ENCODE peak calls at places on chromosomes 2 and 18, in six cellular contexts. J is hepatocyte; V is CD4-positive, alpha-beta T cell; S is tibial nerve; Z is H9; D is aorta. B is an unnamed sample.

GRCh38 chr2:25276569-25277465 is 64.9 kb downstream of the DNMT3A start:
- DNase-seq in V (peak), S (peak), Z (peak), D (peak), J (peak), B (no peak)

GRCh38 chr2:204030337-204030736 is 93.8 kb downstream of the ICOS start:
- DNase-seq in S (no peak), D (no peak), V (no peak), Z (no peak), J (no peak), B (no peak)

GRCh38 chr2:69012310-69013122 is 463 bp upstream of the ANTXR1 start:
- DNase-seq in V (peak), D (peak), Z (no peak), J (peak), S (peak), B (no peak)

GRCh38 chr18:79755496-79756142 is 42.1 kb upstream of the KCNG2 start:
- DNase-seq in S (no peak), V (no peak), Z (no peak), D (peak), J (no peak), B (no peak)

GRCh38 chr2:181123798-181124217 is 143.4 kb downstream of the UBE2E3 start:
- DNase-seq in Z (no peak), V (peak), S (no peak), J (no peak), D (no peak), B (no peak)

GRCh38 chr18:36321636-36322407 is 24.3 kb downstream of the FHOD3 start:
- DNase-seq in D (no peak), J (no peak), S (no peak), Z (peak), V (no peak), B (no peak)

GRCh38 chr2:167127135-167127534 is 238.9 kb downstream of the XIRP2 start:
- DNase-seq in D (no peak), J (peak), Z (no peak), S (no peak), V (no peak), B (no peak)

GRCh38 chr2:157725856-157726255 is 97.2 kb upstream of the ACVR1C start:
- DNase-seq in V (no peak), J (no peak), S (no peak), Z (no peak), D (no peak), B (no peak)

GRCh38 chr2:160913323-160913722 is 246.9 kb upstream of the TANK start:
- DNase-seq in Z (no peak), S (no peak), V (no peak), J (no peak), D (no peak), B (no peak)

GRCh38 chr2:160910681-160911080 is 249.5 kb upstream of the TANK start:
- DNase-seq in J (peak), Z (no peak), V (no peak), D (no peak), S (no peak), B (no peak)

GRCh38 chr2:160909781-160910242 is 250.4 kb upstream of the TANK start:
- DNase-seq in D (no peak), V (no peak), S (no peak), J (no peak), Z (no peak), B (no peak)

GRCh38 chr2:160912276-160912675 is 248.0 kb upstream of the TANK start:
- DNase-seq in S (no peak), V (no peak), D (no peak), Z (no peak), J (no peak), B (no peak)

GRCh38 chr2:160911258-160911657 is 249.0 kb upstream of the TANK start:
- DNase-seq in J (no peak), D (no peak), V (no peak), Z (no peak), S (no peak), B (no peak)
- H3K27ac ChIP-seq in J (peak), D (no peak), V (no peak), Z (no peak), S (no peak), B (no peak)

GRCh38 chr2:127631184-127631996 is 14.6 kb upstream of the GPR17 start:
- DNase-seq in V (no peak), S (no peak), J (no peak), D (no peak), Z (no peak), B (no peak)

GRCh38 chr2:127629637-127630036 is 16.3 kb upstream of the GPR17 start:
- DNase-seq in Z (no peak), J (no peak), V (no peak), S (no peak), D (no peak), B (no peak)

GRCh38 chr2:127631997-127632581 is 13.9 kb upstream of the GPR17 start:
- DNase-seq in S (no peak), J (no peak), Z (no peak), V (no peak), D (no peak), B (no peak)

GRCh38 chr2:127628767-127629614 is 17.0 kb upstream of the GPR17 start:
- DNase-seq in D (no peak), V (no peak), J (no peak), S (no peak), Z (no peak), B (no peak)

GRCh38 chr2:127630409-127631183 is 15.4 kb upstream of the GPR17 start:
- DNase-seq in Z (no peak), S (no peak), D (no peak), J (no peak), V (no peak), B (no peak)
- H3K27ac ChIP-seq in Z (no peak), S (no peak), D (no peak), J (no peak), V (no peak), B (no peak)

GRCh38 chr2:135898234-135898786 is 22.1 kb upstream of the MCM6 start:
- DNase-seq in D (no peak), S (no peak), Z (no peak), V (no peak), J (no peak), B (no peak)
- H3K27ac ChIP-seq in D (no peak), S (no peak), Z (no peak), V (no peak), J (no peak), B (no peak)

GRCh38 chr2:10635430-10635829 is 54.3 kb downstream of the NOL10 start:
- DNase-seq in D (no peak), S (no peak), Z (no peak), V (no peak), J (peak), B (no peak)
- H3K27ac ChIP-seq in D (no peak), S (no peak), Z (no peak), V (no peak), J (peak), B (no peak)

B was measured in iPS DF 6.9.